ENCODE peak calls at places on chromosomes 7 and 10, in nine cellular contexts. J, W, L, H, O, K, I, Z and A are unnamed samples.

GRCh38 chr10:113520606-113521481 is 32.0 kb upstream of the HABP2 start:
- DNase-seq in W (peak; percentile 57), K (peak; percentile 75), O (peak; percentile 78), I (peak; percentile 63), J (peak; percentile 5), Z (peak; percentile 89), L (peak; percentile 38), H (peak; percentile 51), A (peak; percentile 60)

GRCh38 chr7:126026421-126027088 is 1096.9 kb upstream of the POT1 start:
- DNase-seq in O (no peak), Z (no peak), L (no peak), H (no peak), W (no peak), K (no peak), I (no peak), J (no peak), A (no peak)

GRCh38 chr7:71604818-71605414 is 473.0 kb downstream of the GALNT17 start:
- DNase-seq in H (no peak), J (no peak), K (no peak), I (no peak), Z (no peak), W (no peak), L (no peak), O (no peak), A (no peak)

GRCh38 chr10:130553846-130554245 is 417.7 kb downstream of the GLRX3 start:
- DNase-seq in O (no peak), H (no peak), I (no peak), W (no peak), Z (no peak), J (no peak), K (no peak), L (no peak), A (no peak)

GRCh38 chr7:28811990-28812389 is 146.1 kb downstream of the TRIL start:
- DNase-seq in J (no peak), H (no peak), W (no peak), Z (no peak), I (no peak), O (no peak), L (no peak), K (no peak), A (no peak)

GRCh38 chr7:155456772-155457543 is 971 bp upstream of the EN2 start:
- DNase-seq in O (peak; percentile 31), H (peak; percentile 79), W (no peak), K (peak; percentile 86), I (peak; percentile 28), L (no peak), Z (peak; percentile 76), J (peak; percentile 95), A (no peak)

GRCh38 chr10:15719062-15719898 is 442 bp downstream of the ITGA8 start:
- DNase-seq in H (no peak), J (no peak), W (no peak), Z (peak; percentile 56), O (no peak), L (no peak), K (peak; percentile 31), I (no peak), A (no peak)

GRCh38 chr10:76111986-76112825 is 680.8 kb downstream of the LRMDA start:
- DNase-seq in W (no peak), K (no peak), J (no peak), O (no peak), L (no peak), Z (no peak), I (no peak), H (no peak), A (no peak)

DNA sequence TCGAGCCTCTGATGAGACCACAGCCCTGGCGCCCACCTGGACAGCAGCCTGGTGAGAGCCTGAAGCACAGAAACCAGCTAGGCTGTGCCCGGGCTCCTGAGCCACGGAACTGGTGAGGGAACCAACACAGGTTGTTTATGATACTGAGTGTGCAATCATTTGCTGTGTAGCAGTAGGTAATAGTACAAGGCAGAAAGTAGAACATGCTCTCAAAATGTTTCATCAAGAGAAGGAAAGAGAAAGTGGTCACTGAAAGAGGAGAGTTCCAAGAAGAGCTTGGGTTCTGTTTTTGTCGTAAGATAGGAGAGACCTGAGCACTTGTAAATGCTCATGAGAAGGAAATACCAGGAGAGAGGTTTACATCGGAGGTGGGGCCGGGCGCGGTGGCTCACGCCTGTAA is 208.2 kb downstream of the FAM107B start:
- DNase-seq in O (no peak), H (no peak), I (no peak), L (no peak), K (no peak), W (no peak), J (no peak), Z (no peak), A (no peak)
- H3K4me3 ChIP-seq in O (no peak overlapping the region), H (no peak overlapping the region), I (no peak overlapping the region), L (no peak overlapping the region), K (no peak overlapping the region), W (no peak overlapping the region), J (peak overlapping the region; percentile 56), Z (no peak overlapping the region), A (no peak overlapping the region)

GRCh38 chr7:139973091-139973490 is 89.7 kb downstream of the PARP12 start:
- DNase-seq in L (no peak), I (no peak), K (no peak), H (no peak), Z (no peak), W (no peak), J (no peak), O (no peak), A (no peak)

GRCh38 chr7:139981533-139981932 is 81.2 kb downstream of the PARP12 start:
- DNase-seq in J (no peak), K (no peak), O (no peak), Z (no peak), H (no peak), I (no peak), W (no peak), L (no peak), A (no peak)

GRCh38 chr7:139974179-139974811 is 88.5 kb downstream of the PARP12 start:
- DNase-seq in J (no peak), I (no peak), O (no peak), L (no peak), K (no peak), W (no peak), H (no peak), Z (no peak), A (no peak)

GRCh38 chr7:139976055-139976837 is 86.5 kb downstream of the PARP12 start:
- DNase-seq in H (no peak), O (no peak), L (no peak), K (no peak), Z (no peak), J (no peak), W (no peak), I (no peak), A (no peak)

DNA sequence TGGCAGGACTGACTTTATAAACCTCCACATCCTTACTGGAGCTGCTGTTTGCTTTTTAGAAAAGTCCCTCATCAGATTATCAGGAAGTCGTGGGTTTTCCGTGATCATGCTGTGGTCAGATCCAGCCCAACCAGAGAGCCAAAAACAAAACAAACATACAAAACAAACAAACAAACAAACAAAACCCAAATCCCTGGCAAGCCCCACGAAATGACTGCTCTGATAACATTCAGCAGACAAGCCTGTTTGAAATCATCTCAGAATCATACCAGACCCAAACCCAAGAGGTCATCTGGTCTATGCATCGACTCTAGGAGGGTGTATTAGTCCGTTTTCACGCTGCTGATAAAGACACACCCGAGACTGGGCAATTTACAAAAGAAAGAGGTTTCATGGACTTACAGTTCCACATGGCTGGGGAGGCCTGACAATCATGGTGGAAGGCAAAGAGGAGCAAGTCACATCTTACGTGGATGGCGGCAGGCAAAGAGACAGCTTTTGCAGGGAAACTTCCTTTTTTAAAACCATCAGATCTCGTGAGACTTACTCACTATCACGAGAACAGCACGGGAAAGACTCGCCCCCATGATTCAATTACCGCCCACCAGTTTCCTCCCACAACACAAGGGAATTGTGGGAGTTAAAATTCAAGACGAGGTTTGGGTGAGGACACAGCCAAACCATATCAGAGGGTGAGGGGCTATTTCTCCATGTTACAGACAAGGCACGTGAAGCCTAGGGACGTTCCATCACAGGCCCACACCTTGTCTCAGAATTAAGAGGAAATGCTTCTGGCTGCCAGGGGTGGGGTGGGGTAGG is 85.7 kb downstream of the PARP12 start:
- DNase-seq in L (no peak), J (no peak), Z (no peak), W (no peak), O (no peak), H (no peak), I (no peak), K (no peak), A (no peak)
- H3K4me3 ChIP-seq in L (no peak overlapping the region), J (no peak overlapping the region), Z (no peak overlapping the region), W (no peak overlapping the region), O (no peak overlapping the region), H (no peak overlapping the region), I (no peak overlapping the region), K (no peak overlapping the region), A (no peak overlapping the region)

DNA sequence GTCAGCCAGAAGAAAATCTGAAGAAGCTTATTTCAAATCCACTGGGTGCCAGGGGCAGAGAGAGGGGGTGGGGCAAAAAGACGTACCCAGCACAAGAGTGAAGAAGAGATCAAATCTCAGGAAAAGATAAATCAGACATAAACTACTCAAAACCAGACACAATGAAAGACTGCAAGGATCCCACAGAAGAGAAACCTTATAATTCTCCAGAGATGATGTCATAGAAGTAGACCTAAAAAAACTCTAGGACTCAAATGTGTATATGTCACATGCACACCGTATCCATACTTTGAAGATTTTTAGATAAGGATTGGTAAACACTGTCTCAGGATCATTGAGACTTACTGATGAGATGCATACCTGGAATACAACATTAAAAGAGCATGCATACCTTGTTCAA is 98.5 kb upstream of the PIK3CG start:
- DNase-seq in Z (no peak), O (no peak), H (no peak), J (no peak), L (no peak), W (no peak), I (no peak), K (no peak), A (no peak)
- H3K4me3 ChIP-seq in Z (no peak overlapping the region), O (no peak overlapping the region), H (no peak overlapping the region), J (no peak overlapping the region), L (no peak overlapping the region), W (no peak overlapping the region), I (no peak overlapping the region), K (no peak overlapping the region), A (no peak overlapping the region)

GRCh38 chr7:26191233-26191973 is 9.1 kb downstream of the HNRNPA2B1 start:
- DNase-seq in W (no peak), K (no peak), O (no peak), H (no peak), L (no peak), J (no peak), Z (no peak), I (no peak), A (no peak)

GRCh38 chr7:26193432-26194206 is 6.9 kb downstream of the HNRNPA2B1 start:
- DNase-seq in W (no peak), L (no peak), O (no peak), Z (no peak), H (no peak), I (no peak), K (no peak), J (no peak), A (no peak)

GRCh38 chr7:26192485-26193087 is 8.0 kb downstream of the HNRNPA2B1 start:
- DNase-seq in O (no peak), Z (peak; percentile 48), K (no peak), W (no peak), I (no peak), J (no peak), H (no peak), L (no peak), A (no peak)

GRCh38 chr7:26190417-26190869 is 10.1 kb downstream of the HNRNPA2B1 start:
- DNase-seq in W (no peak), L (no peak), Z (no peak), I (no peak), J (no peak), K (no peak), H (no peak), O (no peak), A (no peak)

DNA sequence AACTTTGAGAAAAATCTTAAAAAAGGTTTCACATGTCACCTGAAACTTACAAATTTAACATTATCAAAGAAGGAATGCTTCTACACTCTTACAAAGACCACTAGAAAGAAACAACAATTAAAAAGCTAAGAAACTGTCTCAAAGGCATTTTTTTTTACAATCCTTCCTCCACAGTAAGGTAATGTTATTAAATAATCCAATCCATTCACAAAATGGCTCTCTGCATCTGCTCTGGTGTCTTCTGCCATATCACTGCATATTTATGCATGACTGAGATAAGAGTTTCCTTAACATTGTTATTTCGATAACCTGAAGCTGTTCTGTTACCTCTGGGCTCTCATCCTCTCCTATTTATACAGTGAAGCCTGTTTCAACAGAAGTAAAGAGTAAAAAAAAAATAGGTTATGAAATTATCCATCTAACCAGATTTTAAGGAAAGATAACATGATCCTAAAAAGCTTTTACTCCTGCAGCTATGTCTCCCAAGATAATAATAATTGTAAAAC is 8.5 kb downstream of the HNRNPA2B1 start:
- DNase-seq in L (no peak), J (no peak), W (no peak), I (no peak), H (no peak), O (no peak), K (no peak), Z (no peak), A (no peak)
- H3K4me3 ChIP-seq in L (no peak overlapping the region), J (no peak overlapping the region), W (no peak overlapping the region), I (no peak overlapping the region), H (no peak overlapping the region), O (no peak overlapping the region), K (no peak overlapping the region), Z (no peak overlapping the region), A (no peak overlapping the region)